ENCODE peak calls at places on chromosomes 11 and 22, in ten cellular contexts. One of them, this sample, is unnamed.
A peak's percentile ranks its signal among the peaks of the same experiment; 100 is the strongest.

GRCh38 chr22:39236321-39237275 is 8.2 kb downstream of the PDGFB start:
- DNase-seq in fibroblast of lung: no peak
- DNase-seq in sigmoid colon: no peak
- DNase-seq in cardiac fibroblast: peak; percentile 14
- DNase-seq in retinal pigment epithelial cell: no peak
- DNase-seq in K562: peak; percentile 35
- DNase-seq in choroid plexus epithelial cell: no peak
- DNase-seq in GM06990: peak; percentile 51
- DNase-seq in pancreas: no peak
- DNase-seq in BJ: no peak
- DNase-seq in this sample: no peak

GRCh38 chr11:12376259-12376971 is 956 bp upstream of the PARVA start:
- DNase-seq in fibroblast of lung: peak; percentile 82
- DNase-seq in sigmoid colon: peak; percentile 93
- DNase-seq in cardiac fibroblast: peak; percentile 85
- DNase-seq in retinal pigment epithelial cell: peak; percentile 28
- DNase-seq in K562: no peak
- DNase-seq in choroid plexus epithelial cell: peak; percentile 81
- DNase-seq in GM06990: no peak
- DNase-seq in pancreas: peak; percentile 72
- DNase-seq in BJ: peak; percentile 44
- DNase-seq in this sample: no peak

GRCh38 chr11:74948546-74948897 is 369 bp downstream of the XRRA1 start:
- DNase-seq in fibroblast of lung: peak; percentile 24
- DNase-seq in sigmoid colon: no peak
- DNase-seq in cardiac fibroblast: no peak
- DNase-seq in retinal pigment epithelial cell: no peak
- DNase-seq in K562: no peak
- DNase-seq in choroid plexus epithelial cell: peak; percentile 44
- DNase-seq in GM06990: no peak
- DNase-seq in pancreas: no peak
- DNase-seq in BJ: no peak
- DNase-seq in this sample: no peak

GRCh38 chr11:66100272-66101037 is 30.4 kb downstream of the PACS1 start:
- DNase-seq in fibroblast of lung: peak; percentile 50
- DNase-seq in sigmoid colon: peak; percentile 78
- DNase-seq in cardiac fibroblast: no peak
- DNase-seq in retinal pigment epithelial cell: no peak
- DNase-seq in K562: no peak
- DNase-seq in choroid plexus epithelial cell: peak; percentile 24
- DNase-seq in GM06990: peak; percentile 69
- DNase-seq in pancreas: peak; percentile 83
- DNase-seq in BJ: no peak
- DNase-seq in this sample: peak; percentile 48

GRCh38 chr22:39215430-39216142 is 29.2 kb downstream of the PDGFB start:
- DNase-seq in fibroblast of lung: no peak
- DNase-seq in sigmoid colon: peak; percentile 29
- DNase-seq in cardiac fibroblast: no peak
- DNase-seq in retinal pigment epithelial cell: no peak
- DNase-seq in K562: peak; percentile 50
- DNase-seq in choroid plexus epithelial cell: no peak
- DNase-seq in GM06990: no peak
- DNase-seq in pancreas: peak; percentile 58
- DNase-seq in BJ: no peak
- DNase-seq in this sample: no peak

GRCh38 chr22:41262250-41262765 is 21.6 kb upstream of the CHADL start:
- DNase-seq in fibroblast of lung: no peak
- DNase-seq in sigmoid colon: no peak
- DNase-seq in cardiac fibroblast: no peak
- DNase-seq in retinal pigment epithelial cell: no peak
- DNase-seq in K562: no peak
- DNase-seq in choroid plexus epithelial cell: no peak
- DNase-seq in GM06990: no peak
- DNase-seq in pancreas: no peak
- DNase-seq in BJ: no peak
- DNase-seq in this sample: no peak

GRCh38 chr11:68806931-68807844 is 34.5 kb downstream of the CPT1A start:
- DNase-seq in fibroblast of lung: peak; percentile 84
- DNase-seq in sigmoid colon: no peak
- DNase-seq in cardiac fibroblast: peak; percentile 81
- DNase-seq in retinal pigment epithelial cell: peak; percentile 35
- DNase-seq in K562: no peak
- DNase-seq in choroid plexus epithelial cell: peak; percentile 83
- DNase-seq in GM06990: no peak
- DNase-seq in pancreas: no peak
- DNase-seq in BJ: peak; percentile 31
- DNase-seq in this sample: peak; percentile 61

GRCh38 chr11:78069465-78069864 is 5.8 kb downstream of the THRSP start:
- DNase-seq in fibroblast of lung: no peak
- DNase-seq in sigmoid colon: no peak
- DNase-seq in cardiac fibroblast: no peak
- DNase-seq in retinal pigment epithelial cell: no peak
- DNase-seq in K562: no peak
- DNase-seq in choroid plexus epithelial cell: no peak
- DNase-seq in GM06990: no peak
- DNase-seq in pancreas: no peak
- DNase-seq in BJ: no peak
- DNase-seq in this sample: no peak

GRCh38 chr22:27388090-27388600 is 413.4 kb downstream of the MN1 start:
- DNase-seq in fibroblast of lung: no peak
- DNase-seq in sigmoid colon: no peak
- DNase-seq in cardiac fibroblast: no peak
- DNase-seq in retinal pigment epithelial cell: no peak
- DNase-seq in K562: no peak
- DNase-seq in choroid plexus epithelial cell: no peak
- DNase-seq in GM06990: no peak
- DNase-seq in pancreas: no peak
- DNase-seq in BJ: no peak
- DNase-seq in this sample: no peak

GRCh38 chr22:27394806-27395404 is 406.7 kb downstream of the MN1 start:
- DNase-seq in fibroblast of lung: no peak
- DNase-seq in sigmoid colon: no peak
- DNase-seq in cardiac fibroblast: no peak
- DNase-seq in retinal pigment epithelial cell: no peak
- DNase-seq in K562: no peak
- DNase-seq in choroid plexus epithelial cell: no peak
- DNase-seq in GM06990: no peak
- DNase-seq in pancreas: no peak
- DNase-seq in BJ: no peak
- DNase-seq in this sample: no peak

GRCh38 chr22:27387561-27387960 is 414.0 kb downstream of the MN1 start:
- DNase-seq in fibroblast of lung: no peak
- DNase-seq in sigmoid colon: no peak
- DNase-seq in cardiac fibroblast: no peak
- DNase-seq in retinal pigment epithelial cell: no peak
- DNase-seq in K562: no peak
- DNase-seq in choroid plexus epithelial cell: no peak
- DNase-seq in GM06990: no peak
- DNase-seq in pancreas: no peak
- DNase-seq in BJ: no peak
- DNase-seq in this sample: no peak

GRCh38 chr22:27393371-27393770 is 408.2 kb downstream of the MN1 start:
- DNase-seq in fibroblast of lung: no peak
- DNase-seq in sigmoid colon: no peak
- DNase-seq in cardiac fibroblast: no peak
- DNase-seq in retinal pigment epithelial cell: no peak
- DNase-seq in K562: no peak
- DNase-seq in choroid plexus epithelial cell: no peak
- DNase-seq in GM06990: no peak
- DNase-seq in pancreas: no peak
- DNase-seq in BJ: no peak
- DNase-seq in this sample: no peak

GRCh38 chr22:27391092-27391770 is 410.3 kb downstream of the MN1 start:
- DNase-seq in fibroblast of lung: peak; percentile 35
- DNase-seq in sigmoid colon: peak; percentile 84
- DNase-seq in cardiac fibroblast: peak; percentile 12
- DNase-seq in retinal pigment epithelial cell: no peak
- DNase-seq in K562: no peak
- DNase-seq in choroid plexus epithelial cell: peak; percentile 62
- DNase-seq in GM06990: no peak
- DNase-seq in pancreas: no peak
- DNase-seq in BJ: no peak
- DNase-seq in this sample: no peak
- TF ChIP-seq CTCF in fibroblast of lung: no peak
- TF ChIP-seq CTCF in sigmoid colon: no peak
- TF ChIP-seq CTCF in cardiac fibroblast: no peak
- TF ChIP-seq CTCF in retinal pigment epithelial cell: no peak
- TF ChIP-seq CTCF in K562: no peak
- TF ChIP-seq CTCF in choroid plexus epithelial cell: peak; percentile 26
- TF ChIP-seq CTCF in GM06990: no peak
- TF ChIP-seq CTCF in pancreas: no peak
- TF ChIP-seq CTCF in BJ: no peak
- TF ChIP-seq CTCF in this sample: no peak

DNA sequence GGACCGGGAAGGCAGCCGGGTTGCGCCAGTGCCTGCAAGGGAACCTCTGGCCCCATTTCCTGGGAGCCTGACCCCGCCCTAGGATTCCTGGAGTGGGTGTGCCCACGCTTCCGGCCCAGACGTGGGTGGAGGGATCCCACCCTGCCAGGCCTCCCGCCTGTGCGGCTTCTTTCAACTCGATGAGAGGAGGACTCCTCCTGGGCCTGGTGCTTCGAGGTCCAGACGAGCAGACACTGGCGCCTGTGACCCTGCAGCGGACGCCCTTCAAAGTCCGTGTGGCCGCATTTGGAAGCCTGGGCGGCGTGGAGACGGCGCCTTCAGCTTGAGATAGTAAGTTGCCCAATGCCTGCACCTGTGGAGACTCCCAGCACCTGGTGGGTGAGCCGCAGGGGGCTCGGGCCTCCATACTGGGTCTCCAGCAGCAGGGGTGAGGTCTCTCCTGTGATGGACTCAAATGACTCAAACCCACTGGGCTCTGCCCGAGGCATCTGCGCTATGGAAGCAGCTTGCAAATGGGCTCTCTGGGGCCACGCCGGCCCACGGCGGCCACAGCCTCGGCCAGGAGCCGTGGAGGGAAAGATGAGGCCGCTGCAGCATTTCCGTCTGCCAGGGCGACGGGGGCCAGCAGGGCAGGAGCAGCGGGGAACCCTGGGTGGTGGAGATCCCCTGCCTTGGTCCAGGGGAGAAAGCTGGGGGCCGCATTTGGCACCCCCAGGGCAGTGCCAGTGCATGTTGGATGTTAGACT is 64.3 kb upstream of the PPARA start:
- DNase-seq in fibroblast of lung: peak; percentile 86
- DNase-seq in sigmoid colon: peak; percentile 90
- DNase-seq in cardiac fibroblast: peak; percentile 88
- DNase-seq in retinal pigment epithelial cell: no peak
- DNase-seq in K562: peak; percentile 93
- DNase-seq in choroid plexus epithelial cell: no peak
- DNase-seq in GM06990: no peak
- DNase-seq in pancreas: peak; percentile 75
- DNase-seq in BJ: no peak
- DNase-seq in this sample: no peak
- H3K4me3 ChIP-seq in fibroblast of lung: peak overlapping the region; percentile 81
- H3K4me3 ChIP-seq in sigmoid colon: peak overlapping the region; percentile 13
- H3K4me3 ChIP-seq in cardiac fibroblast: peak overlapping the region; percentile 72
- H3K4me3 ChIP-seq in retinal pigment epithelial cell: no peak overlapping the region
- H3K4me3 ChIP-seq in K562: peak overlapping the region; percentile 59
- H3K4me3 ChIP-seq in choroid plexus epithelial cell: no peak overlapping the region
- H3K4me3 ChIP-seq in GM06990: no peak overlapping the region
- H3K4me3 ChIP-seq in pancreas: peak overlapping the region; percentile 32
- H3K4me3 ChIP-seq in BJ: peak overlapping the region; percentile 26
- H3K4me3 ChIP-seq in this sample: no peak overlapping the region

GRCh38 chr22:44000123-44000522 is 24.0 kb upstream of the PARVB start:
- DNase-seq in fibroblast of lung: no peak
- DNase-seq in sigmoid colon: no peak
- DNase-seq in cardiac fibroblast: no peak
- DNase-seq in retinal pigment epithelial cell: no peak
- DNase-seq in K562: no peak
- DNase-seq in choroid plexus epithelial cell: no peak
- DNase-seq in GM06990: no peak
- DNase-seq in pancreas: no peak
- DNase-seq in BJ: no peak
- DNase-seq in this sample: no peak

GRCh38 chr22:44003016-44003775 is 20.9 kb upstream of the PARVB start:
- DNase-seq in fibroblast of lung: no peak
- DNase-seq in sigmoid colon: no peak
- DNase-seq in cardiac fibroblast: no peak
- DNase-seq in retinal pigment epithelial cell: no peak
- DNase-seq in K562: no peak
- DNase-seq in choroid plexus epithelial cell: no peak
- DNase-seq in GM06990: no peak
- DNase-seq in pancreas: no peak
- DNase-seq in BJ: no peak
- DNase-seq in this sample: no peak

GRCh38 chr22:44005524-44005923 is 18.6 kb upstream of the PARVB start:
- DNase-seq in fibroblast of lung: no peak
- DNase-seq in sigmoid colon: peak; percentile 2
- DNase-seq in cardiac fibroblast: no peak
- DNase-seq in retinal pigment epithelial cell: no peak
- DNase-seq in K562: no peak
- DNase-seq in choroid plexus epithelial cell: no peak
- DNase-seq in GM06990: no peak
- DNase-seq in pancreas: no peak
- DNase-seq in BJ: no peak
- DNase-seq in this sample: no peak

GRCh38 chr22:44002324-44002723 is 21.8 kb upstream of the PARVB start:
- DNase-seq in fibroblast of lung: no peak
- DNase-seq in sigmoid colon: no peak
- DNase-seq in cardiac fibroblast: no peak
- DNase-seq in retinal pigment epithelial cell: no peak
- DNase-seq in K562: no peak
- DNase-seq in choroid plexus epithelial cell: no peak
- DNase-seq in GM06990: no peak
- DNase-seq in pancreas: no peak
- DNase-seq in BJ: no peak
- DNase-seq in this sample: no peak

DNA sequence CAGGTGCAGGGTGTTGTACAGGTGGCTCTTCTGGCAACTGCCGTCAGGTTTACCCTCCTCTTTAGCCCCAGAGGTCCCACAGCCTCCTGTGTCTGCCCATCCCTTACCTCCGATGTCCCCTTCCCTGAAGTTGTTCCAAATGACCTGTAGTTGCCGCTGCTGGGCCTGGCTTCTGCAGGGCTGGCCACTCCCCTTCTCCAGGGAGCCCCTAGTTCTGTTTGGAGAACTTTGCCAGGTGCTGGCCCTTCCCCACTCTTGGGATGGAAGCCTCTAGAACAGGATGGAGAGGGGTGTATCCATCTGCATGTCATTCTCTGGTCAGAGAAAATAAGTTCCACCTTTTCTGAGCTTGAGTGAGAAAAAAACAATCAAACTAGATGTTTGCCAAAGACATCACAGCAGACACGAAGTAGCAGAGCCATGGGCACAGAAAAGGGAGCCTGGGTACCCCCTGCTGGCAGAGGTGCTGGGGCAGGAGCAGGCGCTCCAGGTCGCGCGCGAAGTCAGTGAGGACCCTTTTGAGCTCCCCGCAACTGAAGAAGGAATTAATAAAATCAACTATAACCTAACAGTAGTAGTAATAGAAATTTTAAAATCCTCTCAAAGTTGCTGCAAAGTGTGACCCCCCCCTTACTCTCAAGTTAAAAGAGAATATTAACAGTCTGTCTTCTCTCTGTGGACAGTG is 20.2 kb upstream of the PARVB start:
- DNase-seq in fibroblast of lung: no peak
- DNase-seq in sigmoid colon: no peak
- DNase-seq in cardiac fibroblast: no peak
- DNase-seq in retinal pigment epithelial cell: no peak
- DNase-seq in K562: peak; percentile 23
- DNase-seq in choroid plexus epithelial cell: peak; percentile 33
- DNase-seq in GM06990: no peak
- DNase-seq in pancreas: no peak
- DNase-seq in BJ: no peak
- DNase-seq in this sample: no peak
- TF ChIP-seq CTCF in fibroblast of lung: no peak
- TF ChIP-seq CTCF in sigmoid colon: no peak
- TF ChIP-seq CTCF in cardiac fibroblast: peak; percentile 20
- TF ChIP-seq CTCF in retinal pigment epithelial cell: peak; percentile 49
- TF ChIP-seq CTCF in K562: peak; percentile 66
- TF ChIP-seq CTCF in choroid plexus epithelial cell: peak; percentile 59
- TF ChIP-seq CTCF in GM06990: no peak
- TF ChIP-seq CTCF in pancreas: no peak
- TF ChIP-seq CTCF in BJ: peak; percentile 26
- TF ChIP-seq CTCF in this sample: no peak

DNA sequence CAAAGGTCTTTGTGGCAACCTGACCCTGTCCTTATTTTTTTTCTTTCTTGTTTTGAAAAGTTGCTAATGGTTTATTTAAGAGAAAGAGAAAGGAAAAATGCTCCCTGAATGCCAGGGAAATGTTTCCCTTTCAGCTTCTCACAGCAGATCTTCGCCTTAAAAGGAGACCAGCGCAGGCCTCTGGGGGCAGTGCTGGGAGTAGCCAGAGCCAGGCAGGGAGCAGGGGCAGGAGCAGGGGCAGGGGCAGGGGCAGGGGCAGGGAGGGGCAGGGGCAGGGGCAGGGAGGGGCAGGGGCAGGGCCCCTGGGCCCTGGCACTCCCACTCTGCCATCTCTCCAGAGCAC is 5.1 kb downstream of the MOB2 start:
- DNase-seq in fibroblast of lung: no peak
- DNase-seq in sigmoid colon: peak; percentile 86
- DNase-seq in cardiac fibroblast: no peak
- DNase-seq in retinal pigment epithelial cell: no peak
- DNase-seq in K562: no peak
- DNase-seq in choroid plexus epithelial cell: no peak
- DNase-seq in GM06990: no peak
- DNase-seq in pancreas: no peak
- DNase-seq in BJ: no peak
- DNase-seq in this sample: no peak
- H3K4me3 ChIP-seq in fibroblast of lung: no peak overlapping the region
- H3K4me3 ChIP-seq in sigmoid colon: no peak overlapping the region
- H3K4me3 ChIP-seq in cardiac fibroblast: no peak overlapping the region
- H3K4me3 ChIP-seq in retinal pigment epithelial cell: no peak overlapping the region
- H3K4me3 ChIP-seq in K562: no peak overlapping the region
- H3K4me3 ChIP-seq in choroid plexus epithelial cell: no peak overlapping the region
- H3K4me3 ChIP-seq in GM06990: no peak overlapping the region
- H3K4me3 ChIP-seq in pancreas: no peak overlapping the region
- H3K4me3 ChIP-seq in BJ: no peak overlapping the region
- H3K4me3 ChIP-seq in this sample: no peak overlapping the region

This sample was measured in kidney epithelial cell.